ENCODE peak calls at places on chromosomes 16 and 17, in four cellular contexts. N is transverse colon, K is A549, U is BE2C. L is an unnamed sample.

GRCh38 chr17:30554839-30555751 is 77.9 kb downstream of the GOSR1 start:
- DNase-seq in U (peak), N (no peak), K (no peak), L (no peak)

GRCh38 chr16:50509521-50510341 is 38.5 kb upstream of the NKD1 start:
- DNase-seq in U (peak), K (no peak), N (peak), L (no peak)

GRCh38 chr17:42422412-42422957 is 571 bp downstream of the CAVIN1 start:
- DNase-seq in K (no peak), N (no peak), U (no peak), L (peak)

GRCh38 chr17:77704048-77704815 is 254.3 kb upstream of the TNRC6C start:
- DNase-seq in N (no peak), U (no peak), K (no peak), L (no peak)

GRCh38 chr16:78147846-78148535 is 48.5 kb downstream of the WWOX start:
- DNase-seq in K (no peak), N (no peak), U (no peak), L (no peak)

GRCh38 chr16:2713985-2714774 is 5.8 kb downstream of the PRSS27 start:
- DNase-seq in N (no peak), U (peak), K (no peak), L (no peak)

GRCh38 chr16:31010539-31010938 is at the start of gene STX1B:
- DNase-seq in K (no peak), N (peak), U (peak), L (peak)

GRCh38 chr17:2048805-2049204 is 6.1 kb upstream of the HIC1 start:
- DNase-seq in N (no peak), K (no peak), U (no peak), L (no peak)

GRCh38 chr16:56389554-56389953 is 35.8 kb downstream of the AMFR start:
- DNase-seq in N (no peak), U (no peak), K (peak), L (no peak)

GRCh38 chr17:46979023-46979870 is at the start of gene RPRML:
- DNase-seq in N (peak), U (peak), K (peak), L (peak)

GRCh38 chr17:57785032-57785431 is 39.9 kb upstream of the CCDC182 start:
- DNase-seq in N (peak), K (no peak), U (no peak), L (no peak)

GRCh38 chr17:65785109-65785508 is 223.7 kb upstream of the AXIN2 start:
- DNase-seq in N (no peak), U (no peak), K (peak), L (no peak)

GRCh38 chr17:19418312-19418992 is 7.4 kb downstream of the RNF112 start:
- DNase-seq in N (no peak), K (no peak), U (no peak), L (no peak)

GRCh38 chr16:85098565-85098964 is 13.7 kb downstream of the CIBAR2 start:
- DNase-seq in K (no peak), U (no peak), N (no peak), L (no peak)

GRCh38 chr17:7627250-7628121 is at the start of gene SAT2:
- DNase-seq in U (peak), N (peak), K (peak), L (peak)

GRCh38 chr16:31050280-31051030 is 17.1 kb downstream of the STX4 start:
- DNase-seq in U (no peak), N (no peak), K (no peak), L (no peak)

GRCh38 chr17:78291944-78292910 is 60.8 kb downstream of the TMEM235 start:
- DNase-seq in K (no peak), N (no peak), U (no peak), L (no peak)

GRCh38 chr17:28538296-28538895 is 14.0 kb downstream of the UNC119 start:
- DNase-seq in K (no peak), N (no peak), U (no peak), L (no peak)

GRCh38 chr16:16062023-16062932 is 112.9 kb downstream of the ABCC1 start:
- DNase-seq in U (no peak), K (no peak), N (peak), L (no peak)

GRCh38 chr17:69245617-69246016 is 17.0 kb upstream of the ABCA10 start:
- DNase-seq in N (no peak), K (no peak), U (no peak), L (no peak)

GRCh38 chr16:76345093-76345735 is 68.0 kb downstream of the CNTNAP4 start:
- DNase-seq in N (no peak), U (peak), K (no peak), L (no peak)

GRCh38 chr17:55268649-55269480 is 4.1 kb downstream of the HLF start:
- DNase-seq in N (no peak), U (no peak), K (no peak), L (no peak)

GRCh38 chr17:57988301-57989010 is 402 bp upstream of the VEZF1 start:
- DNase-seq in U (peak), K (peak), N (peak), L (no peak)

GRCh38 chr16:23561586-23561985 is 4.1 kb downstream of the UBFD1 start:
- DNase-seq in N (no peak), K (no peak), U (no peak), L (no peak)

GRCh38 chr16:23557779-23558330 is 328 bp downstream of the UBFD1 start:
- DNase-seq in N (peak), K (no peak), U (no peak), L (peak)

GRCh38 chr16:23552171-23552570 is 5.0 kb downstream of the EARS2 start:
- DNase-seq in U (no peak), K (no peak), N (no peak), L (no peak)

GRCh38 chr16:23554536-23554935 is 2.6 kb downstream of the EARS2 start:
- DNase-seq in K (no peak), N (no peak), U (no peak), L (no peak)

DNA sequence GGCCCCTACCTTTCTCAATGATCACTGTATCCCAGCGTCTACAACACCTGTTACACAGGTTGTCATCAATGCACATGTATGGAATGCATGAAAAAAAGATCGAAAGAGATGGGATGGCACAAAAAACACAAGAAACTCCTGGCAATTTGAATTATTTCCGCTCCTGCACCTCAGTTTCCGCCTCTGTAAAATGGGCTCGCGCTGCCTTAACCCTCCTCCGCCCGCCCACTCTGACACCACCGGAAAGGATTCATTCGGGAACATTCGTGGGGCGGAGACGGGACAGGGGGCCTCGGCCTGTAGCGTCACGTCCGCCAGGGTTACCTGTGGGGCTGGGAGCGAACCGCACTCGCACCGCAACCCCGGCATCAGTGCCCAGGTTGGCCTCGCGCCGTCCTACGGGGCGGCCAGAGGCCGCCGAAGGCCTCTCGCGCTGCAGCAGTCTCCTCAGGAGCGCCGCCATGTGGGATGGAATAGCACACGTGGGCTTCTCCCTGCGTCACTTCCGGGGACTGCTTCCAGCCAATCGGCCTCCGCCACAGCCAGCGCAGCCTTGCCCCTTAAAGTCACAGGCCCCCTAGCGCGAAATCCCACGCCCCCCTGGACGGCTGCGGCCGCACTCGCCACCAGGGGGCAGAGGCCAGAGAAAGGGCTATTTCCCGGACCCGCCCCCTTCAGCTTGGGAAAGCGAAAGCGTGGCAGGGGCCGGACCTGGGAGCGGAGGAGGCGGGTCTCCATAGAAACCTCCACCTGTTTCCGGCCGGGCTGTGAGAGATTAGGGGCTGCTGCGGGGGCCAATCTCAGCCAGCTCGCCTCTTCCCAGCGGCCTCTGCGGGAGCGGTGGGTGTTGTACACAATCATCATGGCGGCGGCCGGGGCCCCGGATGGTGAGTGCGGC is at the start of the genes EARS2 and UBFD1:
- DNase-seq in K (peak), U (peak), N (peak), L (peak)
- TF ChIP-seq CTCF in K (peak), U (peak), N (peak), L (peak)

DNA sequence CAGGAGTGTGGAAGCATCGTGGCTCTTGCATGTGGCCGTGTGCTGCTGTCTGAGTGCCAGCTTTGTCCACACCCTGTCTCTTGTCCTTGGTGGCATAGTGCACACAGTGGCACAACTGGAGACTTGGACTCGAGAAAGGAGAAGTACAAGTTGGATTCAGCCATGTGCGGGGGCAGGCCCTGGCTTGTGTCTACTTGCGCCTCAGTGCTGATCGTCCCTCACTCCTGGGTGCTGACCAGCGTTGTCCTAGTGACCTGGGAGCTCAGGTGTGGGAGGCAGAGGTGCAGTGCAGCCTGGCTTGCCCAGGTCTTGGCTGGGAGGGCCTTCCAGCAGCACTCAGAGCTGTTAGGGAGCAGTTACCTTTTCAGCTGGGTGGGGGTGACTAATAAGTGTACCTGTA is 20.6 kb downstream of the MPRIP start:
- DNase-seq in N (no peak), U (no peak), K (no peak), L (no peak)
- TF ChIP-seq CTCF in N (no peak), U (no peak), K (no peak), L (no peak)

DNA sequence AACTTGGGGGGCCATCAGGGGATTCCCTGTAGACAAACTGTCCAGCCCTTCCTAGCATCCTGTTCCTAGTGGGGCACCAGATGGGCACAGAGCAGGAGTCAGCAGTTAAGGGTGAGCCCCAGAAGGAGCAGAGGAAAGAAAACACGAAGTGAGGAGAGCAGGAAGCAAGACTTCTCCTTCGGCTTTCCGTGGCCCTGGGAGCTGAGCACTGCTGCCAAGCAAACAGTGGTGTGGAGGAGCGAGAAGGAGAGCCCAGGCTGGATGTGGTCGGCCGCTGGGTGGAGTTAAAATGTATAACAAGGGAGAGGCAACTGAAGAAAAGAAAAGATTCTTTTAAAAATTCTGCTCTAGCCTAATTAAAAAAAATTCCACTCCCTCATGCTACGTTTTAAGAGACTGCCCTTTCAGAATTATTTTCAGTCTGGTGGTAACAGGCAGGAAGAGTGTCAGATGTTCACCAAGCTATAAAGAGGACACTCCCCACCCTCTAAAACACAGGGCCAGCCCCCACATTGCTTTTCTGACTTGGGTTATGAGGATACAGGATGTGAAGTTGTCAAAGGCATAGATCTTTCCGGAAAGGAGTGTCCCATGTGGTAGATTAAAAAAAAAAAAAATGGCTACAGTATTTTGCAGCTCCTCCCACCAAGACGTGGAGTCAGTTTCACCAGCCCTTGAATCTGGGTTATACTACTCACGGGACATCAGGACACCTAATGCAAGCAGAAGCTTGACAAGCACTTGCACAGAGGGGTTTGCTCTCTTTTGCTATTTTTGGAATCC is 74.9 kb upstream of the ZFHX3 start:
- DNase-seq in K (no peak), U (no peak), N (no peak), L (no peak)
- TF ChIP-seq CTCF in K (no peak), U (no peak), N (no peak), L (no peak)

GRCh38 chr17:74842599-74843351 is 16.9 kb downstream of the GRIN2C start:
- DNase-seq in K (peak), U (peak), N (peak), L (peak)

GRCh38 chr17:74840500-74840899 is 19.2 kb downstream of the GRIN2C start:
- DNase-seq in U (no peak), K (no peak), N (no peak), L (no peak)

GRCh38 chr17:74840989-74841666 is 18.6 kb downstream of the GRIN2C start:
- DNase-seq in N (peak), K (no peak), U (peak), L (no peak)

GRCh38 chr17:74842146-74842598 is 17.5 kb downstream of the GRIN2C start:
- DNase-seq in K (no peak), N (no peak), U (no peak), L (no peak)

DNA sequence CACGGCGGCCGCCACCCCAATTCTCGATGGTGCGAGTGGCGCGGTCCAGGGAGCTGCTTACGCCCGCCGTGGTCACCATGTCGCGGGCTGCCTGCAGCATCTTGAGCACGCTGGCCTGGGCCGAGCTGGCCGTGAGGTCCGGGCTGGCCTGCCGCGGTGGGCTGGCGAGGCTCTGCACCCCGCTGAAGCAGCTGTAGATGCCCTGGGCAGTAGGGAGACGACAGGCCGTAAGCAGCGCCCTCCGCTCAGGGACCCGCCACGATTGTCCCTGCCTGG is 16.4 kb downstream of the GRIN2C start:
- DNase-seq in N (no peak), U (no peak), K (no peak), L (no peak)
- TF ChIP-seq CTCF in N (no peak), U (no peak), K (no peak), L (no peak)

GRCh38 chr16:6615661-6616060 is 717.0 kb upstream of the RBFOX1 start:
- DNase-seq in U (no peak), N (no peak), K (no peak), L (no peak)

GRCh38 chr16:6616746-6617145 is 715.9 kb upstream of the RBFOX1 start:
- DNase-seq in N (peak), U (no peak), K (no peak), L (no peak)

GRCh38 chr16:6611535-6611934 is 721.1 kb upstream of the RBFOX1 start:
- DNase-seq in N (no peak), K (no peak), U (no peak), L (no peak)
- TF ChIP-seq CTCF in N (no peak), K (no peak), U (peak), L (no peak)

GRCh38 chr16:588889-589657 is 793 bp upstream of the RAB40C start:
- DNase-seq in N (peak), U (peak), K (peak), L (peak)

GRCh38 chr16:588639-588888 is 1.3 kb upstream of the RAB40C start:
- DNase-seq in U (peak), N (peak), K (no peak), L (peak)

GRCh38 chr16:590875-591200 is 972 bp downstream of the RAB40C start:
- DNase-seq in U (no peak), K (no peak), N (no peak), L (no peak)

GRCh38 chr16:590165-590874 is 454 bp downstream of the RAB40C start:
- DNase-seq in K (no peak), N (no peak), U (no peak), L (no peak)

GRCh38 chr16:589658-590159 is at the start of gene RAB40C:
- DNase-seq in K (peak), N (peak), U (peak), L (peak)
- TF ChIP-seq CTCF in K (no peak), N (peak), U (no peak), L (no peak)

GRCh38 chr17:32696426-32696825 is 180.5 kb downstream of the MYO1D start:
- DNase-seq in N (no peak), U (no peak), K (no peak), L (no peak)
- TF ChIP-seq CTCF in N (no peak), U (no peak), K (no peak), L (no peak)

DNA sequence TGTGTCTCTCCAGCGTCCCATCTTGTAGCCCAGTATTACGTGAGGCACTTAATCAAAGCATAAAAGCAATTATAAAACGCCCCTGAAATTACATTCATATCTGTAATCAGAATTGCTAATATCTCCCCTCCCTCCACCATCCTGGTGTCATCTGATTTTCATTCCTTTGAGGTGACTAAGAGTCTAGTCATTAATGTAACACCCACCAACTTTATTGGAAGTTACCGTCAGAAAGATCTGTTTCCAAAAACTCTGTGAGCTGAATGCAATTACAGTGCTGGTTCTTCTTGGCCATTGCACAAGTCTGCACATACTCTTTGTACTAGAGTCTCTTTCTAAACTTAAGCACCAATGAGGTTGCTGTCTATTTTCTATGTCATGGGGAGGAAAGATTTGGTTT is 12.5 kb upstream of the MAF start:
- DNase-seq in N (no peak), K (no peak), U (no peak), L (no peak)
- TF ChIP-seq CTCF in N (no peak), K (no peak), U (no peak), L (no peak)

DNA sequence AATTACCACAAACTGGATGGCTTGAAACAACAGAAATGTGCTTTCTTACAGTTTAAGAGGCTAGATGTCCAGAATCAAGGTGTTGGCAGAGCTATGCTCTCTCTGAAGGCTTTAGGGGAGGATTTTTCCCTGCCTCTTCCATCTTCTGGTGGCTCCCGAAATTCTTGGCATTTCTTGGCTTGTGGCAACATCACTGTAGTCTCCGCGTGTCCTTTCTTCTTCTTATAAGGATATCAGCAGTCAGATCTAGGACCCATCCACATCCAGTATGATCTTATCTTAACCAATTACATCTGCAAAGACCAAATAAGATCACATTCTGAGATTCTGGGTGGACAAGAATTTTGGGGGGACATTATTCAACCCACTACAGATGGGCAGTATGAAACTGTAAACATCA is 119.2 kb upstream of the PMFBP1 start:
- DNase-seq in N (no peak), U (no peak), K (peak), L (no peak)
- TF ChIP-seq CTCF in N (no peak), U (no peak), K (no peak), L (no peak)